ENCODE peak calls at places on chromosome 13, in eight cellular contexts. Q is astrocyte of the spinal cord, M is body of pancreas, S is lower lobe of right lung, T is left lung, V is fibroblast of the aortic adventitia, C is IMR-90, B is AG04450. W is an unnamed sample.

GRCh38 chr13:40479196-40479845 is 187.1 kb downstream of the FOXO1 start:
- DNase-seq in Q (no peak), M (no peak), S (no peak), T (peak), V (no peak), C (no peak), B (no peak), W (no peak)

GRCh38 chr13:94550030-94550738 is 45.8 kb downstream of the TGDS start:
- DNase-seq in Q (no peak), M (no peak), S (no peak), T (no peak), V (peak), C (peak), B (peak), W (no peak)

GRCh38 chr13:109166807-109167206 is 537.4 kb downstream of the MYO16 start:
- DNase-seq in Q (no peak), M (no peak), S (no peak), T (no peak), V (no peak), C (no peak), B (no peak), W (no peak)

GRCh38 chr13:24071423-24072075 is 89.0 kb upstream of the SPATA13 start:
- DNase-seq in Q (peak), M (no peak), S (no peak), T (no peak), V (peak), C (peak), B (no peak), W (no peak)

GRCh38 chr13:64718116-64718515 is 2512.0 kb downstream of the PCDH9 start:
- DNase-seq in Q (no peak), M (no peak), S (no peak), T (no peak), V (no peak), C (no peak), B (no peak), W (no peak)

GRCh38 chr13:46345866-46346265 is 41.2 kb downstream of the RUBCNL start:
- DNase-seq in Q (no peak), M (peak), S (no peak), T (no peak), V (peak), C (no peak), B (no peak), W (no peak)

GRCh38 chr13:112117955-112118302 is 51.0 kb downstream of the SOX1 start:
- DNase-seq in Q (no peak), M (no peak), S (no peak), T (peak), V (no peak), C (no peak), B (no peak), W (no peak)

GRCh38 chr13:106815545-106815944 is 247.6 kb upstream of the ARGLU1 start:
- DNase-seq in Q (no peak), M (no peak), S (no peak), T (no peak), V (no peak), C (no peak), B (no peak), W (no peak)

GRCh38 chr13:31485651-31486051 is 253.7 kb upstream of the RXFP2 start:
- DNase-seq in Q (no peak), M (no peak), S (no peak), T (no peak), V (peak), C (no peak), B (no peak), W (no peak)

GRCh38 chr13:51518847-51519246 is 65.4 kb upstream of the WDFY2 start:
- DNase-seq in Q (no peak), M (no peak), S (no peak), T (no peak), V (no peak), C (peak), B (no peak), W (no peak)

GRCh38 chr13:18952225-18953016 is 229.2 kb downstream of the TUBA3C start:
- DNase-seq in Q (no peak), M (no peak), S (no peak), T (no peak), V (no peak), C (no peak), B (no peak), W (no peak)

GRCh38 chr13:51844862-51845573 is at the start of gene TMEM272:
- DNase-seq in Q (peak), M (peak), S (peak), T (peak), V (peak), C (peak), B (no peak), W (peak)

GRCh38 chr13:105363747-105364177 is 1171.7 kb downstream of the EFNB2 start:
- DNase-seq in Q (no peak), M (no peak), S (no peak), T (no peak), V (no peak), C (no peak), B (no peak), W (no peak)
- TF ChIP-seq CTCF in Q (no peak), M (no peak), S (no peak), T (no peak), V (no peak), C (no peak), B (no peak), W (no peak)

GRCh38 chr13:110957181-110957884 is 42.5 kb upstream of the ANKRD10 start:
- DNase-seq in Q (peak), M (no peak), S (no peak), T (no peak), V (no peak), C (peak), B (no peak), W (no peak)
- TF ChIP-seq CTCF in Q (peak), M (no peak), S (no peak), T (no peak), V (no peak), C (peak), B (peak), W (no peak)

DNA sequence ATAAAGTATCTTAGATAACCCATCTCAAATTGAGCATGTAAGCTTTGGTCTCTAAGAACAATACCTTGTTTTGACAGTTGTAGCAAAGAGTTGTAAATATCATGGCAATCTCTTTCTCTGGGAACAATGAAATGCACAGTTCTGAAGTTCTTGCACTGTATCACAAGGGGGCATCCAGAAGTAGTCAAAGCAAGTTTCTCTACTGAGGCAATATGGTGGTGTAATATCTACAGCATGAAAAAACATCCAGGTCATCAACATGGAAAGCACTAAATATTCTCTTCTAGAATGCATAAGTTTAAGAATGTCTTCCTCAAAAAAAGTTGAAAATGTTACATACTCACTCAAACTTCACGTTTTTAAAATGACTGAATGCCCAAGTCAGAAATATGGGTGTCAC is 19.6 kb downstream of the MTMR6 start:
- DNase-seq in Q (no peak), M (no peak), S (no peak), T (no peak), V (peak), C (peak), B (no peak), W (no peak)
- TF ChIP-seq CTCF in Q (peak), M (no peak), S (peak), T (no peak), V (peak), C (peak), B (peak), W (no peak)

GRCh38 chr13:99614465-99614885 is 113.2 kb downstream of the TM9SF2 start:
- DNase-seq in Q (no peak), M (peak), S (no peak), T (no peak), V (peak), C (no peak), B (no peak), W (no peak)
- TF ChIP-seq CTCF in Q (peak), M (peak), S (peak), T (no peak), V (no peak), C (peak), B (peak), W (no peak)

DNA sequence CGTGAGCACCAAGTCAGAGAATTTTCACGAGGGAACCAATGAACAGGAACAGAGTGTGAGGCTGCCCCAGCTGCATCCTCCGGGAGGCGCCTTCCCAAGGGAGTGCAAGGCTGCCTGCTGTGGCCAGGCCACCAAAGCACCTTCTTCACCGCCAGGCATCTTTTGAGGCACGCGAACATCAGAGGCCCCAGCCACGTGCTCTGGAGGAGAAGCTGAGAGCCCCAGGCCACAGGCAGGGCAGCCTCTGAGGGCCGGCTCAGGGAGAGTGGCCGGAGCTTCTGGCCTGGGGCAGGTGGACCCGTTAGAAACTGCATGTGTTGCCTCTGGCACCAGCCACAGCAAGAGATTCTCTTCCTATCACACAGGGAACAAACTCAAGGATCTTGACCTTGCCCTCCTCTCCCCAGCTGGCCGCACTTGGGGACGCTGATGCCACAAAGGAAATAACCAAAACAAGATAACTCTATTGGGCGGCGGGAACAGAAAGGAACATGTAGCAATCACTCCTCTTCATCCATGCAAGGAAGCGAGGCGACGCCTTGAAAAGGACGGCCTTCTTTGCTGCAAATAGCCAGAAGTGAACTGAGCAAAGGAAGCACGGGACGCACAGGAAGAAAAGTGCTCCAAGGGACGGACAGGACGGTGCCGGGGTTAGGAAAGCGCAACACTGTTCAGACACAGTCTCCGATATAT is 19.9 kb downstream of the GAS6 start:
- DNase-seq in Q (no peak), M (no peak), S (peak), T (peak), V (no peak), C (no peak), B (no peak), W (no peak)
- TF ChIP-seq CTCF in Q (no peak), M (no peak), S (no peak), T (no peak), V (no peak), C (no peak), B (no peak), W (no peak)

GRCh38 chr13:108082481-108082880 is 132.9 kb downstream of the LIG4 start:
- DNase-seq in Q (no peak), M (no peak), S (no peak), T (no peak), V (no peak), C (no peak), B (no peak), W (no peak)

GRCh38 chr13:108087813-108088212 is 127.5 kb downstream of the LIG4 start:
- DNase-seq in Q (no peak), M (no peak), S (no peak), T (no peak), V (no peak), C (no peak), B (no peak), W (no peak)

GRCh38 chr13:108084840-108085239 is 130.5 kb downstream of the LIG4 start:
- DNase-seq in Q (no peak), M (no peak), S (no peak), T (no peak), V (no peak), C (no peak), B (no peak), W (no peak)

GRCh38 chr13:108083056-108083455 is 132.3 kb downstream of the LIG4 start:
- DNase-seq in Q (peak), M (no peak), S (no peak), T (no peak), V (no peak), C (no peak), B (no peak), W (no peak)

GRCh38 chr13:108086678-108087077 is 128.7 kb downstream of the LIG4 start:
- DNase-seq in Q (peak), M (no peak), S (no peak), T (no peak), V (no peak), C (peak), B (peak), W (no peak)
- TF ChIP-seq CTCF in Q (peak), M (peak), S (no peak), T (no peak), V (no peak), C (peak), B (peak), W (no peak)

DNA sequence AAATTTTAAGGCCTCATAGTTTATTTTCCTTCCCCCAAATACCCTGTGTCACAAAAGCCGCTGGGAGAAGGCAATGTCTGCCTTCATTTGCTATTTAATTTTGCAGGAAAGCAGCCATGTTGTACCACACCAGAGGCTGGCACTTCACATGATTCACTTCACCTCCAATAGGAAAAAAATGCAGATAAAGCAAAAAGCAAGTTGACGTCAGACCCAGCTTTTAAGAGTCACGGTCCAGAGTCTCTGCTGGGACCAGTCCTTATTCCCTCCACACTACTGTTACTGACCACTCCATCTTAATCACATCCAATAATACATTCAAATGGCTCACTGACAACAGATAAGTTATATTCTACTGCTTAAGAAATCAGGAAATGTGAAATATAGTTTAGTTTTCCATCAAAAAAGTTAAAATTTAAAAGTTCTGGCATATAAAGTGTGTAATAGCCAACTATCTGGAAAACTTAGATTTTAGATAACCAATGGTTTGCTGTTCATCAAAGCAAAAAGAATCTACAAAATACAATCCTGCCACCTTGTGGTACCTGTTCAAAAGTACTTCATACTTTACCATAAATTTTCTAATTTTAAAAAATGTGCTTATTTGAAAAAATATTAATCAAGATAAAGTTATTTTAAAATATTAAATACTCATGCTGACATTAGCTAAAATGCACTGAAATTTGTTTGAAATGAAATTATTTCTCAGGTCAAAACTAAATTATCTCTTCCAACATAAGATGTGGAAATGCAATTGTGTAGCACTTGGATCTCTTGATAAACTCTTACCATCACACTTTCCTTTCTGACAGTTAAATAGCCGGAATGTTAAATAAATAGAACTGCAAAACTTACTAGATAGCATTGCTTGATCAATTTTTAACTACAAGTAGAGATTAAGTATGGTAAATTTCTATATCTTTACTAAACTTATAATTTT is 97.3 kb downstream of the SERP2 start:
- DNase-seq in Q (peak), M (no peak), S (no peak), T (no peak), V (peak), C (peak), B (no peak), W (no peak)
- TF ChIP-seq CTCF in Q (peak), M (peak), S (peak), T (peak), V (peak), C (peak), B (peak), W (peak)

GRCh38 chr13:28817204-28817603 is 2.9 kb upstream of the MTUS2 start:
- DNase-seq in Q (no peak), M (no peak), S (no peak), T (no peak), V (no peak), C (no peak), B (no peak), W (no peak)
- TF ChIP-seq CTCF in Q (no peak), M (no peak), S (no peak), T (no peak), V (no peak), C (no peak), B (no peak), W (no peak)